ENCODE peak calls at places on chromosomes 3 and 15, in four cellular contexts. W is A549, X is HepG2, Q is H1. J is an unnamed sample.

GRCh38 chr3:134597390-134597975 is 53.3 kb downstream of the KY start:
- DNase-seq in W (no peak), Q (no peak), X (peak; percentile 11), J (no peak)

GRCh38 chr15:78343431-78343830 is 3.3 kb downstream of the CRABP1 start:
- DNase-seq in X (no peak), Q (no peak), W (no peak), J (no peak)

GRCh38 chr3:133384331-133385027 is 15.4 kb upstream of the BFSP2 start:
- DNase-seq in Q (peak; percentile 80), X (peak; percentile 46), W (peak; percentile 30), J (peak; percentile 71)

GRCh38 chr3:64352596-64352989 is 127.3 kb upstream of the PRICKLE2 start:
- DNase-seq in X (no peak), W (no peak), Q (no peak), J (no peak)

GRCh38 chr15:42152196-42152920 is 4.1 kb downstream of the PLA2G4F start:
- DNase-seq in W (no peak), Q (no peak), X (no peak), J (no peak)

GRCh38 chr3:170751894-170752283 is 118.1 kb downstream of the RPL22L1 start:
- DNase-seq in Q (no peak), W (no peak), X (no peak), J (no peak)

GRCh38 chr3:75983609-75984290 is 198.4 kb upstream of the ZNF717 start:
- DNase-seq in X (no peak), W (no peak), Q (no peak), J (no peak)

GRCh38 chr15:68414591-68414990 is 17.4 kb downstream of the ITGA11 start:
- DNase-seq in Q (peak; percentile 42), W (no peak), X (no peak), J (no peak)

GRCh38 chr3:47008258-47008671 is 28.8 kb downstream of the NBEAL2 start:
- DNase-seq in W (no peak), X (no peak), Q (no peak), J (no peak)

GRCh38 chr3:47007001-47007400 is 27.5 kb downstream of the NBEAL2 start:
- DNase-seq in X (no peak), Q (no peak), W (no peak), J (no peak)

GRCh38 chr3:47008851-47009224 is 29.4 kb downstream of the NBEAL2 start:
- DNase-seq in W (no peak), Q (peak; percentile 55), X (no peak), J (no peak)

GRCh38 chr3:47006145-47006651 is 26.7 kb downstream of the NBEAL2 start:
- DNase-seq in Q (no peak), X (no peak), W (no peak), J (no peak)

DNA sequence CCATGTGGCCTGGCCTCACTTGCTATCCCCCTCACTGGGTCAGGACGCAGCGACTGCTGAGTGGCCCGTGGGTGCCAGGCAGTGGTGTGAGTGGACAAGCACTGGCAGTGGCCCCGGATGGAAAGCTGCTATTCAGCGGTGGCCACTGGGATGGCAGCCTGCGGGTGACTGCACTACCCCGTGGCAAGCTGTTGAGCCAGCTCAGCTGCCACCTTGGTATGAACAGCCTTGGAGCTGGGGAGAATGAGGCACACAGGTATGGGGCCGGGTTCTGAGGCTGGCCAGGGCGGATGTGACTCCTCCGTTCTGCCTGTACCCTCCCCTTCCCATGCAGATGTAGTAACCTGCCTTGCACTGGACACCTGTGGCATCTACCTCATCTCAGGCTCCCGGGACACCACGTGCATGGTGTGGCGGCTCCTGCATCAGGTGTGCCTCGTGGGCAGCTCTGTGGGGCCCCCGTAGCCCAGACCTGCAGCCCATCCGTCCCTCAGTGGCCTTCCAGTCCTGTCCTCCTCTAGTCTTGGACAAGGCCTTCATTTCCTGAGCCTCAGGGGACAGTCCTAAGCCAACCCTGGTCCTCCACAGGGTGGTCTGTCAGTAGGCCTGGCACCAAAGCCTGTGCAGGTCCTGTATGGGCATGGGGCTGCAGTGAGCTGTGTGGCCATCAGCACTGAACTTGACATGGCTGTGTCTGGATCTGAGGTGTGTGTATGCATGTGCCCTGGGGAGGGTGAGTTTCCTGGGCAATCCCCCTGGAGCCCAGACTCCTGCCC is 28.2 kb downstream of the NBEAL2 start:
- DNase-seq in W (no peak), Q (no peak), X (no peak), J (no peak)
- TF ChIP-seq JUN in W (no peak), Q (no peak), X (no peak), J (no peak)

DNA sequence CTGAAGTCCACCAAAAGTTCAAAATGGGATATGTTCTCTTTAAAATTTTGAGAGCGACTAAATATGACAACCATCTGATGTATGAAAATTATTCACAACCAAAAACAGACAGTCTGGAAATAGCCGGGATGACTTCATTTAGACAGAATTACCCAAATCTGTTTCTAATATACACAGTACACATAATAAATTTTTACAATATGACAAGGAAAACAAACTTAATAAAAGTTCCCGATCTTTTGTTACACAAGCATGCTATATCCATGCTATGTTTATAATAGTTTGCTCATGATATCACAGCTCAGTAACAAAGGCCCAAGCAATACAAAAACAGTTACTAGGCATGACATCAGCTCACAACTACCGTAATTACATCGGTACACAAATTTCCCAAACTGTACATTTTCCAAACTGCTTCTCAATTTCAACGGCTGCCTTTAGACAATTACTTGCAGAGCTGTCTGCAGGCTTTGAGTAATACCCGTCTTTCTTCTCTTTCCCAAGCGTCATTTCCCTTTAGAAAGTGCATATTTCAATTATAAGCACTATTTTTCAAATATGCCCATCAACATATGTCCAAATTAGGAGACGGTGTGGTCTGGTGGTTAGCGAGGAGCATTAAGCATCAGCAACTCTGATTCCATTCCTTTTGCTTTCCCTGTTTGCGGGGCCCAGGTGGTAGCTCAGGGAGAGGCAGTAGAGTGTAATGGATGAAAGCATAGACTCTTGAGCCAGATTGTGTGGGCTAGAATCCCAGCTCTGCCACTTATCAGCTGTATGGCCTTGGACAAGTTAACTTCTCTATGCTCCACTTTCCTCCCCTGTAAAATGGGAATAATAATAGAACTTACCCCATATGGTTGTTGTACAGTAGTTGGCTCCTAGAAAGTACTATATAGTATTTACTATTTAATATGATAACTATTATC is 481.2 kb downstream of the FOXP1 start:
- DNase-seq in X (no peak), Q (no peak), W (peak; percentile 71), J (peak; percentile 91)
- TF ChIP-seq JUN in X (no peak), Q (no peak), W (peak; percentile 54), J (peak; percentile 91)

DNA sequence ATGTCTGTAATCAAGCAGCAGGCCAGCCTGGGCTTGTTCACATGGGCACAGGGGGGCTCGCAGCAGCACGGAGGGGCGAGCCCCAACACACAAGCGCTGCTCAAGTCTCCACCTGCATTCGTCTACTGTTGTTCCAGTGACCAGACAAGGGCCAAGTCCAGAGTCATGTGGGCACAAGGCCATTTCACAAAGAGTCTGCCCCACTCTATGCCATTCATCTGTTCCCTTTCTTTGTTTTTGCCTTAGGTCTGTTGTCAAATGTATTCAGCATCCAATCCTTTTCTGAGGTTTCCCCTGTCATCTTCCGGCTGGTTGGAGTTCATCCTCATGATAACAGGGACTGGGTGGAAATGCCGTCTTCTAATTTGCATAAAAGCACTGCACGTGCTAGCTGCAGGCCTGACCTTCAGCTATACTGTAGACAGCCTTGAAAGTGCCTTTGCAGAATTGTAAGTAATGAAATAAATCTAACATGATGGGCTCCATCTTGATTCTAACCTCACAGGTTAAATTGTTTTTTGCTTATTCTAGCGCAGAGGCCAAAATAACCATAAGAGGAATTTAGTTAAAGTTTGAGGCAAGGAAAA is 28.7 kb upstream of the KBTBD12 start:
- DNase-seq in X (no peak), Q (no peak), W (no peak), J (no peak)
- TF ChIP-seq JUN in X (no peak), Q (no peak), W (no peak), J (no peak)

DNA sequence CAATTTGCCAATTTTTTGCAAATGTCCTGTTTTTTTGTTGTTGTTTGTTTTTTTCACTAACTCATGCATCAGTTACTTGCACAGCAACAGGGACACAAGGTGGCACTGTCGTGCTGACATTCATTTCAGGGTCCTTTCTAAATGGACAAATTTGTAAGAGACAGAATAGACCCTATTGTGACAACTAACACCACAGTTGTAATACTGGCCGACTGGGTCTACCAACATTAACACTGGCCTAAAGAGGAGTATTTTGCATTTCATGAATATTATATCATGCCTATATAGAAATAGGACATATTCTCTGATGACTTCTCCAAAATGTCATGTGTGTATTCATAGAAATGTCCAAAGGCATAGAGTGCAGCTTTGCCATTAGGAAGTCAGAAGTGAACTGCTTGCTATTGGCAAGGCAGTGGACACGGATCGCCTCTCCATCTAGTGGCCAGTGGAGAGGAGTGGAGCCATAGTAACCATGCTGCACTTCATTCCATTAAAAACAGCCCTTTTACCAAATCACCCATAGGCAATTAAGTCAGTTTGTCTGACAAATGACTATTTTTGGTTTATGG is 54.8 kb downstream of the ZBTB20 start:
- DNase-seq in W (peak; percentile 74), X (peak; percentile 34), Q (no peak), J (peak; percentile 70)
- TF ChIP-seq JUN in W (no peak), X (no peak), Q (no peak), J (no peak)

GRCh38 chr3:171799501-171799900 is 10.8 kb downstream of the PLD1 start:
- DNase-seq in W (no peak), Q (no peak), X (no peak), J (no peak)

GRCh38 chr3:171797873-171798272 is 12.4 kb downstream of the PLD1 start:
- DNase-seq in X (no peak), W (no peak), Q (no peak), J (peak; percentile 89)

GRCh38 chr3:171801738-171802600 is 8.3 kb downstream of the PLD1 start:
- DNase-seq in Q (no peak), X (no peak), W (peak; percentile 59), J (peak; percentile 97)

GRCh38 chr3:171796625-171797264 is 13.5 kb downstream of the PLD1 start:
- DNase-seq in W (no peak), X (no peak), Q (no peak), J (no peak)

GRCh38 chr3:171797265-171797679 is 13.0 kb downstream of the PLD1 start:
- DNase-seq in Q (no peak), W (no peak), X (no peak), J (no peak)
- TF ChIP-seq JUN in Q (no peak), W (no peak), X (no peak), J (no peak)

GRCh38 chr3:101854608-101855304 is 5.4 kb downstream of the NFKBIZ start:
- DNase-seq in X (peak; percentile 35), Q (no peak), W (peak; percentile 45), J (no peak)
- TF ChIP-seq JUN in X (no peak), Q (no peak), W (no peak), J (no peak)